ENCODE peak calls at places on chromosomes 3 and 15, in seven cellular contexts. I, J, S, M, W, X and Q are unnamed samples.

GRCh38 chr3:53114412-53115074 is 15.7 kb downstream of the RFT1 start:
- DNase-seq in I (no peak), J (peak; percentile 45), S (peak; percentile 48), M (no peak), W (no peak), X (no peak), Q (no peak)

GRCh38 chr3:191387441-191388077 is 57.2 kb upstream of the UTS2B start:
- DNase-seq in I (no peak), J (no peak), S (no peak), M (no peak), W (no peak), X (no peak), Q (no peak)

GRCh38 chr15:77616072-77616471 is 16.6 kb downstream of the LINGO1 start:
- DNase-seq in I (no peak), J (no peak), S (no peak), M (no peak), W (no peak), X (no peak), Q (no peak)

GRCh38 chr15:80052597-80053304 is 6.7 kb upstream of the ZFAND6 start:
- DNase-seq in I (no peak), J (no peak), S (no peak), M (no peak), W (no peak), X (no peak), Q (no peak)

GRCh38 chr15:51888593-51889195 is 59.2 kb downstream of the TMOD3 start:
- DNase-seq in I (no peak), J (peak; percentile 44), S (peak; percentile 31), M (no peak), W (peak; percentile 57), X (no peak), Q (peak; percentile 46)

GRCh38 chr3:177729939-177730700 is 532.8 kb upstream of the TBL1XR1 start:
- DNase-seq in I (no peak), J (no peak), S (no peak), M (no peak), W (peak; percentile 42), X (no peak), Q (no peak)

GRCh38 chr3:156246939-156247725 is 126.8 kb downstream of the KCNAB1 start:
- DNase-seq in I (no peak), J (no peak), S (peak; percentile 9), M (no peak), W (no peak), X (no peak), Q (no peak)

GRCh38 chr15:57395292-57395691 is 19.0 kb downstream of the CGNL1 start:
- DNase-seq in I (peak; percentile 13), J (no peak), S (peak; percentile 68), M (no peak), W (no peak), X (no peak), Q (peak; percentile 40)

GRCh38 chr15:78985859-78986470 is 41.1 kb upstream of the CTSH start:
- DNase-seq in I (no peak), J (no peak), S (no peak), M (no peak), W (no peak), X (no peak), Q (no peak)

GRCh38 chr3:70608434-70608833 is 296.0 kb upstream of the MDFIC2 start:
- DNase-seq in I (no peak), J (no peak), S (no peak), M (no peak), W (no peak), X (no peak), Q (no peak)

GRCh38 chr3:196688349-196688748 is 23.7 kb downstream of the CEP19 start:
- DNase-seq in I (no peak), J (no peak), S (peak; percentile 69), M (no peak), W (no peak), X (no peak), Q (no peak)

GRCh38 chr15:69921626-69922624 is 175.8 kb downstream of the TLE3 start:
- DNase-seq in I (peak; percentile 21), J (no peak), S (no peak), M (no peak), W (no peak), X (no peak), Q (no peak)

GRCh38 chr3:129119365-129120100 is 2.1 kb downstream of the RAB43 start:
- DNase-seq in I (no peak), J (peak; percentile 33), S (no peak), M (peak; percentile 86), W (no peak), X (no peak), Q (no peak)

DNA sequence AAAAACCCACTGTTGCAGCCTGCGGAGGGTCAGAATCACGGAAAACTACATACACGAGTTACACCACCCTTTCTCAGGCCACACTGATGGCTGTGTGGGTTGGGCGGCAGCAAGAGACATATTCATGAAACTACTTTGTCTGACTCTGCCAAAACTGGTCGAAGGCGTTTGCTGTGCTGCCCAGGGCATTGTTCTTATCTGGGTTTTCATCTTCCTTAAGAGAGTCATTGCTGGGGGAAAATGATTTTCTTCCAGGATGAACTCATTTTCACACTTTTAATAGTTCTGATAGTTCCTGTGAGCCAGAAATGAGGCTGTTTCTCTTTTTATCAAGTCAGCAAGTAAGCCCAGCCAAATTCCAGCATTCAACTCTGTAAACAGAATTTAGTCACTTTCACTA is 47.6 kb downstream of the TRIM71 start:
- DNase-seq in I (no peak), J (no peak), S (no peak), M (peak; percentile 32), W (no peak), X (no peak), Q (no peak)
- TF ChIP-seq RFX5 in I (no peak), J (no peak), S (no peak), M (no peak), W (no peak), X (no peak), Q (no peak)

GRCh38 chr3:43089081-43089480 is 16.8 kb downstream of the POMGNT2 start:
- DNase-seq in I (no peak), J (no peak), S (no peak), M (no peak), W (no peak), X (no peak), Q (no peak)

GRCh38 chr3:43090238-43090637 is 15.6 kb downstream of the POMGNT2 start:
- DNase-seq in I (no peak), J (no peak), S (no peak), M (no peak), W (no peak), X (no peak), Q (no peak)

GRCh38 chr3:43091481-43091880 is 14.4 kb downstream of the POMGNT2 start:
- DNase-seq in I (no peak), J (no peak), S (no peak), M (no peak), W (no peak), X (no peak), Q (no peak)

GRCh38 chr3:43086460-43087165 is 19.3 kb downstream of the POMGNT2 start:
- DNase-seq in I (no peak), J (no peak), S (peak; percentile 4), M (no peak), W (no peak), X (no peak), Q (no peak)

GRCh38 chr3:43087249-43087776 is 18.6 kb downstream of the POMGNT2 start:
- DNase-seq in I (no peak), J (no peak), S (no peak), M (no peak), W (no peak), X (no peak), Q (no peak)
- TF ChIP-seq CTCF in I (no peak), J (peak; percentile 49), S (no peak), M (peak; percentile 24), W (no peak), X (no peak), Q (no peak)

GRCh38 chr15:39022532-39023305 is 458.1 kb upstream of the RASGRP1 start:
- DNase-seq in I (no peak), J (no peak), S (no peak), M (no peak), W (no peak), X (no peak), Q (no peak)
- TF ChIP-seq RFX5 in I (no peak), J (no peak), S (no peak), M (no peak), W (no peak), X (no peak), Q (no peak)

GRCh38 chr3:153925826-153926514 is 195.2 kb upstream of the ARHGEF26 start:
- DNase-seq in I (no peak), J (no peak), S (no peak), M (no peak), W (no peak), X (no peak), Q (no peak)

DNA sequence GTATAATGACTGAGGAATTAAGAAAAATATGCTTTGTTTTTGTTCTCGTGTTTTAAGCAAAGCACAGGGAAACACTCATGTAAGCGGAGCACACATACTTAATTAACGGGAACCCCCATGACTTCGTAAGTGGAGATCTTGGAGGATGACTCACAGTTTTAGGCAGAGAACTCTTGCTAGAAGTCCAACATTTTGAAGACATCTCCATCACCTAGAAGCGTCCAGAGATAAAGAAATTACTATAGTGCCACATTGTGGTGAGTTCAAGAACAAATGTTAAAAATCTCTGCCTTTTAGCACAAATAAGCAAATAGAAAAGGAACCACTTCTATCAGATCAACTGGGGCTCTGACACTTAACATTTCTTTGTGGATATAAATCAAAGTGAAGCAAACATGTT is 194.1 kb upstream of the ARHGEF26 start:
- DNase-seq in I (peak; percentile 2), J (no peak), S (peak; percentile 60), M (no peak), W (no peak), X (no peak), Q (peak; percentile 29)
- TF ChIP-seq CTCF in I (no peak), J (no peak), S (peak; percentile 31), M (peak; percentile 8), W (peak; percentile 51), X (peak; percentile 4), Q (peak; percentile 42)

GRCh38 chr15:66922608-66923007 is 142.8 kb upstream of the SMAD3 start:
- DNase-seq in I (no peak), J (no peak), S (no peak), M (no peak), W (no peak), X (no peak), Q (no peak)
- TF ChIP-seq RFX5 in I (no peak), J (no peak), S (no peak), M (no peak), W (no peak), X (no peak), Q (no peak)

GRCh38 chr3:107627962-107628542 is 105.3 kb downstream of the BBX start:
- DNase-seq in I (no peak), J (no peak), S (no peak), M (no peak), W (no peak), X (no peak), Q (no peak)
- TF ChIP-seq CTCF in I (peak; percentile 16), J (no peak), S (peak; percentile 25), M (no peak), W (peak; percentile 55), X (no peak), Q (peak; percentile 27)

GRCh38 chr3:189188466-189188865 is 16.7 kb downstream of the TPRG1 start:
- DNase-seq in I (no peak), J (no peak), S (no peak), M (peak; percentile 17), W (no peak), X (no peak), Q (no peak)
- TF ChIP-seq RFX5 in I (no peak), J (no peak), S (no peak), M (no peak), W (no peak), X (no peak), Q (no peak)

DNA sequence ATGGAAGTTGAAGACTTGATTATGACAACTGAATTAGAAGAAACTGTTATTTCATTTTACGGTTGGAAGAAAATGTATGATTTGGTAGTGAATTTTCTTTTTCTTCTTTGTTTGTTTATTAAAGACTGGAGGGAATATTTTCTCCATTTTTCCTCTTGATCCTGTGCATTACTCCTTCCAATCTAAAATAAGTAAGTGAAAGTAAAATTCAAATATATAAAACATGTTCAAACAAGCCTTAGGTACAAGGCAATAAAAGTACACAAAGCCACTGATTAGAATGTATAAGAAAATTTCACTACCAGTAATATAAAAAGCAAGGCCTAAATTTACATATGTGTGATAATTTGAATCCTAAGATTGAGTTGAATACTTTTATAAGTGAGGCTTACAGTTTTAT is 181.2 kb upstream of the MME start:
- DNase-seq in I (no peak), J (no peak), S (no peak), M (no peak), W (no peak), X (no peak), Q (no peak)
- TF ChIP-seq CTCF in I (no peak), J (no peak), S (no peak), M (no peak), W (no peak), X (no peak), Q (no peak)